ENCODE peak calls at places on chromosomes 16 and 17, in five cellular contexts. S, A, Q, M and X are unnamed samples.
A peak's percentile ranks its signal among the peaks of the same experiment; 100 is the strongest.

GRCh38 chr16:30430428-30430970 is 669 bp upstream of the DCTPP1 start:
- DNase-seq in S (no peak), A (no peak), Q (peak; percentile 66), M (no peak), X (no peak)

GRCh38 chr16:74446866-74447265 is 25.6 kb upstream of the CLEC18B start:
- DNase-seq in S (no peak), A (no peak), Q (no peak), M (no peak), X (no peak)

GRCh38 chr16:50547340-50547865 is 793 bp upstream of the NKD1 start:
- DNase-seq in S (peak; percentile 26), A (no peak), Q (peak; percentile 66), M (peak; percentile 44), X (peak; percentile 83)

GRCh38 chr16:49931931-49932330 is 76.0 kb upstream of the ZNF423 start:
- DNase-seq in S (no peak), A (peak; percentile 55), Q (no peak), M (no peak), X (no peak)

GRCh38 chr17:51029568-51030463 is 90.9 kb downstream of the SPAG9 start:
- DNase-seq in S (no peak), A (no peak), Q (no peak), M (no peak), X (peak; percentile 28)

GRCh38 chr16:56701534-56701933 is 19.3 kb downstream of the MT1X start:
- DNase-seq in S (no peak), A (no peak), Q (no peak), M (no peak), X (no peak)

GRCh38 chr17:33667052-33667509 is 374.0 kb upstream of the ASIC2 start:
- DNase-seq in S (no peak), A (no peak), Q (no peak), M (no peak), X (peak; percentile 86)

GRCh38 chr17:82980632-82981031 is 98.8 kb upstream of the METRNL start:
- DNase-seq in S (no peak), A (peak; percentile 54), Q (no peak), M (no peak), X (no peak)

GRCh38 chr17:37068266-37068665 is 119.5 kb downstream of the AATF start:
- DNase-seq in S (no peak), A (no peak), Q (no peak), M (no peak), X (no peak)

GRCh38 chr17:61545335-61545938 is 45.6 kb downstream of the NACA2 start:
- DNase-seq in S (no peak), A (no peak), Q (no peak), M (no peak), X (no peak)

GRCh38 chr16:86060381-86061317 is 161.7 kb downstream of the IRF8 start:
- DNase-seq in S (no peak), A (no peak), Q (no peak), M (no peak), X (no peak)

GRCh38 chr17:79019631-79020584 is 4.1 kb upstream of the C1QTNF1 start:
- DNase-seq in S (peak; percentile 76), A (peak; percentile 68), Q (peak; percentile 77), M (peak; percentile 91), X (peak; percentile 67)

GRCh38 chr17:78885956-78886355 is 17.0 kb downstream of the CEP295NL start:
- DNase-seq in S (peak; percentile 26), A (no peak), Q (no peak), M (no peak), X (no peak)

GRCh38 chr17:79518330-79519151 is 92.3 kb downstream of the RBFOX3 start:
- DNase-seq in S (no peak), A (no peak), Q (no peak), M (no peak), X (no peak)

GRCh38 chr17:66691644-66692500 is 143.0 kb upstream of the CACNG5 start:
- DNase-seq in S (no peak), A (no peak), Q (no peak), M (no peak), X (no peak)

GRCh38 chr17:4816826-4817225 is 9.9 kb downstream of the PLD2 start:
- DNase-seq in S (no peak), A (no peak), Q (no peak), M (no peak), X (no peak)

GRCh38 chr16:88798772-88799455 is 4.7 kb upstream of the CDT1 start:
- DNase-seq in S (no peak), A (no peak), Q (no peak), M (no peak), X (peak; percentile 99)

GRCh38 chr16:81457326-81458133 is 12.9 kb downstream of the CMIP start:
- DNase-seq in S (peak; percentile 16), A (no peak), Q (peak; percentile 50), M (no peak), X (no peak)

GRCh38 chr17:40349477-40350409 is 14.8 kb downstream of the GJD3 start:
- DNase-seq in S (no peak), A (peak; percentile 74), Q (peak; percentile 43), M (no peak), X (no peak)

GRCh38 chr16:64409762-64410161 is 712.1 kb downstream of the CDH11 start:
- DNase-seq in S (no peak), A (no peak), Q (no peak), M (no peak), X (no peak)

GRCh38 chr17:55172612-55173011 is 92.1 kb upstream of the HLF start:
- DNase-seq in S (no peak), A (no peak), Q (no peak), M (no peak), X (no peak)

GRCh38 chr16:2040031-2040430 is 7.6 kb downstream of the NTHL1 start:
- DNase-seq in S (no peak), A (no peak), Q (no peak), M (no peak), X (no peak)
- H3K4me3 ChIP-seq in S (no peak overlapping the region), A (no peak overlapping the region), Q (no peak overlapping the region), M (no peak overlapping the region), X (no peak overlapping the region)

DNA sequence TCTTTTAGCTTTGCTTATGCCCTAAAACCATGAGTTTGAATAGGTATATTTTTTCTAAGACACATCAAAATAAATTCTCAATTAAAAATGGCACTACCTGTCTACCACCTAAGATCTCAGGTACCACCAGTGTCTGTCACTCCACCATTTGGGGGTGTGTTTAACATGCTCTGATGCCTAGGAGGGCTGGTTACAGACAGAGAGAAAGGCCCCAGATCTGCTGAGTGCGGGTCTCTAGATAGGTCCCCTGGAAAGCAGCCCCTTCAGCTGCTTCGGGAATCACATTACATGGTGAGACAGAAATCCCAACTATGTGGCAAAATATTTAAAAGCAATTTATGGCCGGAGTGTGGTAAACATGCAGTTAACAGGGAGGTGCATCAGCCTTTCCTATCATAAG is 653 bp upstream of the VAC14 start:
- DNase-seq in S (no peak), A (no peak), Q (no peak), M (no peak), X (no peak)
- H3K4me3 ChIP-seq in S (no peak overlapping the region), A (no peak overlapping the region), Q (no peak overlapping the region), M (peak overlapping the region; percentile 74), X (no peak overlapping the region)

DNA sequence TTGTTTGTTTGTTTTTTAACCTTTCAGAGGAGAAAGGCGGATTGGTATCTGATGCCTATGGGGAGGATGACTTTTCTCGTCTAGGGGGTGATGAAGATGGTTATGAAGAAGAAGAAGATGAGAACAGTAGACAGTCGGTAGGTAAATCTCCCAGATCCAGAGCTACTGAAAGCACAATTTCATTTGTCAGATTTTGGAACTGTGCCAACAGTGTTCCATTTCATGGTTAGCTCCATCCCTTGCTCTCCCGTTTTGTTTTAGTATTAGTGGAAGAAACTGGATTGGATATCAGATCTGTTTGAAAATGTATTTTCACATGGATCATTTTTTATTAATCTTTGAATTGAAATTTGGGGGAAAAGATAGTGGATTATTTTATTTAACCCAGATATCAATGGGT is 1.4 kb downstream of the SAP30BP start:
- DNase-seq in S (no peak), A (no peak), Q (no peak), M (no peak), X (no peak)
- H3K4me3 ChIP-seq in S (peak overlapping the region; percentile 83), A (no peak overlapping the region), Q (no peak overlapping the region), M (peak overlapping the region; percentile 96), X (peak overlapping the region; percentile 71)

GRCh38 chr17:38733315-38734234 is 3.4 kb downstream of the CISD3 start:
- DNase-seq in S (peak; percentile 24), A (no peak), Q (no peak), M (no peak), X (no peak)

GRCh38 chr17:38730526-38731379 is 612 bp downstream of the CISD3 start:
- DNase-seq in S (no peak), A (peak; percentile 92), Q (peak; percentile 94), M (peak; percentile 65), X (no peak)

GRCh38 chr17:38729886-38730525 is at the start of gene CISD3:
- DNase-seq in S (peak; percentile 60), A (peak; percentile 95), Q (peak; percentile 94), M (peak; percentile 76), X (peak; percentile 76)

GRCh38 chr17:38732376-38733314 is 2.5 kb downstream of the CISD3 start:
- DNase-seq in S (no peak), A (no peak), Q (no peak), M (no peak), X (no peak)

DNA sequence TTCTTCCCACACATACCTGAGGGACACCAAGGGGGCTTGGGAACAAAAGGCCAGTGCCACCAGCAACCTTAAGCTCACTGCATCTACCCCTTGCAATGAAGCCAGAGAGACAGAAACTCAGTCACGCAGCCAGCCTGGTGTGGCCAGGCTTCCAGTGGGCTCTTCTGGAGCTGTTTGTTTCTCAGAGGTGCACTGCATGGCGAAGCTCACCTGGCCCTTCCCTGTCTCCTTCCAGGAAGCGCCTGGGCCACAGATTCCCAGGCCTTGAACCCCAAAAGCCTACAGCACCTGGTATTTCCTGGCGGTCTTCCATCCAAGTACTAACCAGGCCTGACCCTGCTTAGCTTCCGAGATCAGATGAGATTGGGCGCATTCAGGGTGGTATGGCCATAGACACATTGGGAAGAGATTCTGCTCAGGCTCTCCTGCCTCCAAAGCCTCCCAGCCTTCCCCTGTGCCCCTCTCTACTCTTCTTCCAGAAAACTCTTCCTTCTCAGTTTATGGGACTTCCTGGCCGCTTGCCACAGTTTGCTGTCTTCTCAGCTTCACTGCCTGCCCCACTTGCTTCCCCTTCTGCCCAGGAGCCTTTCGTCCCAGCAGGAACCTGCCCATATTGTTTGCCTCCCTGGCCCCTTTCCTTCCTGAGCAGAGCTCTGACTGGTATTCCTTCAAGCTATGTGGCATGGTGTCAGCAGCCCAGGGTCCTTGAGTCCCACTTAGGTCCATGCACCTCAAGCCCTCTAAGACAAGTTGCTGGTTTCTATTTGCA is 1.6 kb downstream of the CISD3 start:
- DNase-seq in S (no peak), A (no peak), Q (no peak), M (peak; percentile 60), X (no peak)
- H3K4me3 ChIP-seq in S (peak overlapping the region; percentile 95), A (peak overlapping the region; percentile 73), Q (no peak overlapping the region), M (peak overlapping the region; percentile 68), X (peak overlapping the region; percentile 94)

DNA sequence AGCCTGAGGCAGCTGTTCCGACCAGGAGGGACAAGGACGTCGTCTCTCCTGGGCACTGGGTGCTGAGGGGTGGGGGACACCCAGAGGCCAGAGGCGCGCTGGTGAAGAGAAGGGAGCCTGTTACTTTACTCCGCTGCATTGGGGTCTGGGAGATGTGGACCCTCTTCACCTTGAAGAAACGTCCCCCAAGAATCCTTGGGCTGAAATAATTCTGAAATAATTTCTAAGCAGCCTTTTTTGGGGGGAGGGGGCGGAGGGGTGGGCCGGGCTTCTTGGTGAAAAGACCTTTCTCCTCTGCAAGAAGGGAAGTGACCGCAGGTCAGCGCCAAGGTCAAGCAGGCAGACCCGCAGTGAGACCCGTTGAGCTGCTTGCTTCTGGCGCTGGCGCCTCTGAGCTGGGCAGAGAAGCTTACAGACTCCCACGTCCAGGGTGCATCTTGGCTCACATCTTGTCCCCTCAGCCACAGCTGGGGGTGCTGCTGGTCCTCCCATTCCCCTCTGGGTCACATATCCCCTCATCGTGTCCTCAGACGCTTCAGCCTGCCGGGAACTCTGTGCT is 1.1 kb downstream of the SYT17 start:
- DNase-seq in S (no peak), A (no peak), Q (peak; percentile 39), M (no peak), X (no peak)
- H3K4me3 ChIP-seq in S (peak overlapping the region; percentile 69), A (peak overlapping the region; percentile 66), Q (no peak overlapping the region), M (peak overlapping the region; percentile 49), X (no peak overlapping the region)